ENCODE peak calls at places on chromosome 2, in ten cellular contexts. One of them, this sample, is unnamed.

GRCh38 chr2:98852903-98853302 is 83.1 kb downstream of the CRACDL start:
- DNase-seq in lower leg skin: no peak
- DNase-seq in A172: no peak
- DNase-seq in adipocyte: no peak
- DNase-seq in endothelial cell: no peak
- DNase-seq in T-helper 2 cell: no peak
- DNase-seq in hypothalamus: no peak
- DNase-seq in WTC11: no peak
- DNase-seq in H4: no peak
- DNase-seq in progenitor cell of endocrine pancreas: no peak
- DNase-seq in this sample: no peak

GRCh38 chr2:171723724-171724683 is 36.7 kb downstream of the DYNC1I2 start:
- DNase-seq in lower leg skin: no peak
- DNase-seq in adipocyte: peak
- DNase-seq in endothelial cell: no peak
- DNase-seq in T-helper 2 cell: no peak
- DNase-seq in hypothalamus: no peak
- DNase-seq in progenitor cell of endocrine pancreas: no peak
- DNase-seq in H4: peak
- DNase-seq in WTC11: peak
- DNase-seq in A172: peak
- DNase-seq in this sample: peak

GRCh38 chr2:113407446-113408099 is 29.9 kb upstream of the ZNG1B start:
- DNase-seq in adipocyte: peak
- DNase-seq in progenitor cell of endocrine pancreas: no peak
- DNase-seq in A172: peak
- DNase-seq in endothelial cell: no peak
- DNase-seq in WTC11: no peak
- DNase-seq in H4: peak
- DNase-seq in lower leg skin: no peak
- DNase-seq in hypothalamus: no peak
- DNase-seq in T-helper 2 cell: no peak
- DNase-seq in this sample: no peak

GRCh38 chr2:37643102-37644078 is 28.1 kb downstream of the CDC42EP3 start:
- DNase-seq in T-helper 2 cell: no peak
- DNase-seq in lower leg skin: no peak
- DNase-seq in adipocyte: no peak
- DNase-seq in H4: no peak
- DNase-seq in WTC11: no peak
- DNase-seq in A172: no peak
- DNase-seq in progenitor cell of endocrine pancreas: no peak
- DNase-seq in endothelial cell: no peak
- DNase-seq in hypothalamus: no peak
- DNase-seq in this sample: no peak

GRCh38 chr2:207165121-207166038 is at the start of gene KLF7:
- DNase-seq in H4: peak
- DNase-seq in A172: no peak
- DNase-seq in WTC11: peak
- DNase-seq in progenitor cell of endocrine pancreas: peak
- DNase-seq in hypothalamus: peak
- DNase-seq in lower leg skin: peak
- DNase-seq in T-helper 2 cell: no peak
- DNase-seq in adipocyte: peak
- DNase-seq in endothelial cell: no peak
- DNase-seq in this sample: no peak

GRCh38 chr2:100321881-100322820 is at the start of gene LONRF2:
- DNase-seq in T-helper 2 cell: no peak
- DNase-seq in progenitor cell of endocrine pancreas: peak
- DNase-seq in hypothalamus: peak
- DNase-seq in H4: no peak
- DNase-seq in A172: peak
- DNase-seq in lower leg skin: no peak
- DNase-seq in endothelial cell: peak
- DNase-seq in WTC11: peak
- DNase-seq in adipocyte: peak
- DNase-seq in this sample: no peak

GRCh38 chr2:191656389-191656788 is 21.5 kb upstream of the NABP1 start:
- DNase-seq in WTC11: no peak
- DNase-seq in T-helper 2 cell: no peak
- DNase-seq in A172: no peak
- DNase-seq in H4: no peak
- DNase-seq in lower leg skin: no peak
- DNase-seq in adipocyte: peak
- DNase-seq in progenitor cell of endocrine pancreas: no peak
- DNase-seq in endothelial cell: no peak
- DNase-seq in hypothalamus: no peak
- DNase-seq in this sample: no peak

GRCh38 chr2:96341641-96342040 is 6.1 kb downstream of the NCAPH start:
- DNase-seq in A172: no peak
- DNase-seq in H4: no peak
- DNase-seq in progenitor cell of endocrine pancreas: no peak
- DNase-seq in endothelial cell: no peak
- DNase-seq in lower leg skin: no peak
- DNase-seq in WTC11: no peak
- DNase-seq in T-helper 2 cell: no peak
- DNase-seq in adipocyte: no peak
- DNase-seq in hypothalamus: no peak
- DNase-seq in this sample: no peak

GRCh38 chr2:75456825-75457224 is 103.9 kb downstream of the EVA1A start:
- DNase-seq in WTC11: no peak
- DNase-seq in hypothalamus: no peak
- DNase-seq in adipocyte: no peak
- DNase-seq in progenitor cell of endocrine pancreas: no peak
- DNase-seq in endothelial cell: no peak
- DNase-seq in T-helper 2 cell: no peak
- DNase-seq in H4: no peak
- DNase-seq in A172: no peak
- DNase-seq in lower leg skin: no peak
- DNase-seq in this sample: no peak

GRCh38 chr2:224104668-224105386 is 65.7 kb upstream of the SERPINE2 start:
- DNase-seq in H4: no peak
- DNase-seq in A172: no peak
- DNase-seq in progenitor cell of endocrine pancreas: no peak
- DNase-seq in endothelial cell: no peak
- DNase-seq in WTC11: no peak
- DNase-seq in lower leg skin: no peak
- DNase-seq in adipocyte: no peak
- DNase-seq in T-helper 2 cell: no peak
- DNase-seq in hypothalamus: no peak
- DNase-seq in this sample: no peak

GRCh38 chr2:30358822-30359221 is 88.2 kb upstream of the LCLAT1 start:
- DNase-seq in adipocyte: no peak
- DNase-seq in endothelial cell: no peak
- DNase-seq in A172: no peak
- DNase-seq in H4: no peak
- DNase-seq in progenitor cell of endocrine pancreas: no peak
- DNase-seq in T-helper 2 cell: no peak
- DNase-seq in hypothalamus: no peak
- DNase-seq in lower leg skin: no peak
- DNase-seq in WTC11: no peak
- DNase-seq in this sample: no peak

GRCh38 chr2:238339814-238340213 is 19.5 kb downstream of the TRAF3IP1 start:
- DNase-seq in A172: no peak
- DNase-seq in progenitor cell of endocrine pancreas: no peak
- DNase-seq in lower leg skin: no peak
- DNase-seq in adipocyte: no peak
- DNase-seq in H4: no peak
- DNase-seq in WTC11: no peak
- DNase-seq in endothelial cell: no peak
- DNase-seq in hypothalamus: no peak
- DNase-seq in T-helper 2 cell: no peak
- DNase-seq in this sample: no peak

GRCh38 chr2:125516496-125517109 is 1139.4 kb upstream of the GYPC start:
- DNase-seq in endothelial cell: peak
- DNase-seq in hypothalamus: no peak
- DNase-seq in A172: peak
- DNase-seq in WTC11: peak
- DNase-seq in lower leg skin: no peak
- DNase-seq in H4: peak
- DNase-seq in progenitor cell of endocrine pancreas: no peak
- DNase-seq in T-helper 2 cell: no peak
- DNase-seq in adipocyte: peak
- DNase-seq in this sample: no peak

GRCh38 chr2:207676827-207677354 is 34.5 kb upstream of the CCNYL1 start:
- DNase-seq in A172: peak
- DNase-seq in progenitor cell of endocrine pancreas: no peak
- DNase-seq in H4: no peak
- DNase-seq in WTC11: no peak
- DNase-seq in lower leg skin: no peak
- DNase-seq in adipocyte: peak
- DNase-seq in T-helper 2 cell: no peak
- DNase-seq in hypothalamus: no peak
- DNase-seq in endothelial cell: no peak
- DNase-seq in this sample: no peak

GRCh38 chr2:237669628-237670351 is 42.4 kb downstream of the LRRFIP1 start:
- DNase-seq in endothelial cell: no peak
- DNase-seq in progenitor cell of endocrine pancreas: no peak
- DNase-seq in A172: peak
- DNase-seq in WTC11: no peak
- DNase-seq in adipocyte: peak
- DNase-seq in T-helper 2 cell: no peak
- DNase-seq in lower leg skin: peak
- DNase-seq in hypothalamus: no peak
- DNase-seq in H4: peak
- DNase-seq in this sample: no peak